ENCODE peak calls at places on chromosomes 2 and 18, in ten cellular contexts. B, O, R, Q, T, G, V, N, S and M are unnamed samples.

GRCh38 chr2:23719721-23720120 is 207.2 kb downstream of the ATAD2B start:
- DNase-seq in B (no peak), O (no peak), R (no peak), Q (no peak), T (no peak), G (no peak), V (no peak), N (no peak), S (no peak), M (no peak)

GRCh38 chr2:70926042-70926441 is 9.7 kb upstream of the ATP6V1B1 start:
- DNase-seq in B (no peak), O (peak; percentile 53), R (no peak), Q (no peak), T (no peak), G (no peak), V (no peak), N (no peak), S (no peak), M (no peak)

GRCh38 chr18:2908946-2909335 is 62.1 kb downstream of the EMILIN2 start:
- DNase-seq in B (no peak), O (no peak), R (no peak), Q (no peak), T (no peak), G (no peak), V (no peak), N (no peak), S (no peak), M (no peak)

GRCh38 chr2:71466301-71467179 is 13.2 kb downstream of the DYSF start:
- DNase-seq in B (peak; percentile 67), O (no peak), R (no peak), Q (no peak), T (peak; percentile 28), G (peak; percentile 66), V (peak; percentile 78), N (no peak), S (no peak), M (peak; percentile 56)

GRCh38 chr2:10466801-10467200 is 18.7 kb upstream of the ODC1 start:
- DNase-seq in B (no peak), O (peak; percentile 67), R (no peak), Q (no peak), T (no peak), G (no peak), V (no peak), N (no peak), S (no peak), M (no peak)

GRCh38 chr2:10120938-10121574 is 1.5 kb upstream of the RRM2 start:
- DNase-seq in B (no peak), O (no peak), R (no peak), Q (no peak), T (peak; percentile 45), G (no peak), V (peak; percentile 68), N (no peak), S (peak; percentile 72), M (peak; percentile 50)

GRCh38 chr2:85675427-85675826 is 7.4 kb upstream of the SFTPB start:
- DNase-seq in B (no peak), O (peak; percentile 76), R (no peak), Q (no peak), T (no peak), G (no peak), V (no peak), N (no peak), S (no peak), M (no peak)

GRCh38 chr2:54574107-54574859 is 118.2 kb downstream of the SPTBN1 start:
- DNase-seq in B (peak; percentile 70), O (no peak), R (no peak), Q (peak; percentile 66), T (peak; percentile 77), G (no peak), V (no peak), N (peak; percentile 62), S (peak; percentile 88), M (no peak)

GRCh38 chr2:65545818-65546217 is 113.4 kb upstream of the SPRED2 start:
- DNase-seq in B (no peak), O (no peak), R (no peak), Q (no peak), T (no peak), G (no peak), V (no peak), N (no peak), S (no peak), M (no peak)

GRCh38 chr2:27021253-27021801 is 11.4 kb upstream of the TMEM214 start:
- DNase-seq in B (no peak), O (no peak), R (no peak), Q (no peak), T (peak; percentile 43), G (no peak), V (no peak), N (no peak), S (peak; percentile 28), M (no peak)

GRCh38 chr2:1748176-1748740 is 3.9 kb upstream of the PXDN start:
- DNase-seq in B (no peak), O (peak; percentile 67), R (no peak), Q (no peak), T (no peak), G (no peak), V (no peak), N (no peak), S (no peak), M (no peak)

GRCh38 chr2:190023860-190024259 is 38.7 kb downstream of the MSTN start:
- DNase-seq in B (no peak), O (no peak), R (no peak), Q (no peak), T (peak; percentile 41), G (no peak), V (peak; percentile 15), N (no peak), S (peak; percentile 57), M (peak; percentile 9)

GRCh38 chr2:19131871-19132270 is 226.6 kb downstream of the OSR1 start:
- DNase-seq in B (no peak), O (no peak), R (no peak), Q (no peak), T (no peak), G (no peak), V (no peak), N (no peak), S (no peak), M (no peak)

GRCh38 chr2:178629463-178629862 is 149.2 kb downstream of the PLEKHA3 start:
- DNase-seq in B (peak; percentile 65), O (no peak), R (no peak), Q (no peak), T (no peak), G (no peak), V (no peak), N (no peak), S (no peak), M (no peak)

GRCh38 chr2:163255086-163255485 is 416.5 kb upstream of the KCNH7 start:
- DNase-seq in B (no peak), O (no peak), R (no peak), Q (no peak), T (peak; percentile 30), G (no peak), V (no peak), N (no peak), S (no peak), M (no peak)

GRCh38 chr2:220320326-220320725 is 692.9 kb downstream of the SLC4A3 start:
- DNase-seq in B (no peak), O (no peak), R (no peak), Q (no peak), T (peak; percentile 86), G (no peak), V (no peak), N (no peak), S (no peak), M (no peak)

GRCh38 chr2:83016343-83017110 is 1442.6 kb downstream of the SUCLG1 start:
- DNase-seq in B (no peak), O (no peak), R (no peak), Q (no peak), T (no peak), G (no peak), V (no peak), N (no peak), S (no peak), M (no peak)

GRCh38 chr2:231110551-231110950 is 14.3 kb downstream of the HTR2B start:
- DNase-seq in B (no peak), O (no peak), R (no peak), Q (no peak), T (peak; percentile 51), G (no peak), V (peak; percentile 47), N (no peak), S (no peak), M (no peak)

GRCh38 chr2:157838442-157839161 is 37.5 kb downstream of the ACVR1 start:
- DNase-seq in B (peak; percentile 52), O (no peak), R (no peak), Q (no peak), T (peak; percentile 91), G (no peak), V (peak; percentile 70), N (no peak), S (peak; percentile 88), M (no peak)

GRCh38 chr2:156321243-156321904 is 11.1 kb downstream of the NR4A2 start:
- DNase-seq in B (peak; percentile 28), O (no peak), R (no peak), Q (peak; percentile 36), T (no peak), G (peak; percentile 44), V (no peak), N (no peak), S (no peak), M (peak; percentile 12)